ENCODE peak calls at places on chromosomes 7 and 10, in seven cellular contexts. T is psoas muscle, C is activated T-helper 1 cell treated with Interleukin-2 at 50 U/mL for 16 hours, J is GM23248, Y is GM04503, L is AG20443, I is ovary. A is an unnamed sample.

GRCh38 chr7:35036361-35037171 is 719 bp downstream of the DPY19L1 start:
- DNase-seq in T (peak), C (peak), J (peak), Y (peak), L (peak), I (peak), A (peak)

GRCh38 chr10:95798307-95798850 is 42.4 kb downstream of the ENTPD1 start:
- DNase-seq in T (no peak), C (no peak), J (no peak), Y (no peak), L (no peak), I (no peak), A (no peak)

GRCh38 chr7:101017099-101017777 is 2.6 kb upstream of the MUC17 start:
- DNase-seq in T (peak), C (peak), J (peak), Y (peak), L (peak), I (peak), A (peak)

GRCh38 chr10:85995791-85996190 is 370.8 kb downstream of the GRID1 start:
- DNase-seq in T (no peak), C (no peak), J (peak), Y (no peak), L (no peak), I (no peak), A (peak)

GRCh38 chr10:101760510-101760909 is 15.4 kb downstream of the FGF8 start:
- DNase-seq in T (no peak), C (no peak), J (no peak), Y (no peak), L (peak), I (no peak), A (no peak)

GRCh38 chr10:293636-294035 is 158.4 kb downstream of the ZMYND11 start:
- DNase-seq in T (no peak), C (no peak), J (no peak), Y (no peak), L (no peak), I (no peak), A (peak)

GRCh38 chr10:98369801-98370200 is 45.2 kb downstream of the PYROXD2 start:
- DNase-seq in T (no peak), C (no peak), J (no peak), Y (no peak), L (no peak), I (no peak), A (no peak)

GRCh38 chr7:1619152-1620079 is 49.6 kb upstream of the PSMG3 start:
- DNase-seq in T (no peak), C (no peak), J (no peak), Y (no peak), L (no peak), I (no peak), A (no peak)

GRCh38 chr7:134778941-134779740 is at the start of gene CALD1:
- DNase-seq in T (peak), C (no peak), J (peak), Y (peak), L (peak), I (peak), A (peak)

GRCh38 chr10:96244354-96244753 is 27.0 kb downstream of the BLNK start:
- DNase-seq in T (no peak), C (no peak), J (no peak), Y (no peak), L (no peak), I (no peak), A (no peak)

GRCh38 chr10:81978238-81978637 is 103.2 kb downstream of the NRG3 start:
- DNase-seq in T (no peak), C (no peak), J (peak), Y (no peak), L (no peak), I (no peak), A (peak)

GRCh38 chr10:74213571-74214162 is 62.6 kb downstream of the ADK start:
- DNase-seq in T (peak), C (no peak), J (peak), Y (no peak), L (peak), I (no peak), A (peak)

GRCh38 chr10:44577533-44577932 is 192.6 kb upstream of the CXCL12 start:
- DNase-seq in T (no peak), C (no peak), J (no peak), Y (no peak), L (no peak), I (no peak), A (no peak)

GRCh38 chr10:33252794-33253203 is 81.7 kb downstream of the NRP1 start:
- DNase-seq in T (no peak), C (no peak), J (peak), Y (no peak), L (peak), I (no peak), A (peak)

GRCh38 chr10:86757110-86757790 is 831 bp downstream of the BMPR1A start:
- DNase-seq in T (no peak), C (no peak), J (peak), Y (no peak), L (peak), I (peak), A (peak)

GRCh38 chr7:32206987-32207386 is 136.8 kb upstream of the PDE1C start:
- DNase-seq in T (no peak), C (no peak), J (peak), Y (no peak), L (peak), I (no peak), A (peak)

GRCh38 chr10:128071417-128071782 is 54.8 kb downstream of the MKI67 start:
- DNase-seq in T (no peak), C (no peak), J (no peak), Y (no peak), L (no peak), I (no peak), A (no peak)

GRCh38 chr7:141748401-141748800 is 10.2 kb downstream of the SSBP1 start:
- DNase-seq in T (no peak), C (no peak), J (no peak), Y (no peak), L (no peak), I (no peak), A (peak)

GRCh38 chr7:55158541-55158940 is 139.7 kb downstream of the EGFR start:
- DNase-seq in T (no peak), C (no peak), J (peak), Y (no peak), L (peak), I (no peak), A (peak)

GRCh38 chr7:4149236-4149635 is 532.9 kb upstream of the FOXK1 start:
- DNase-seq in T (no peak), C (no peak), J (no peak), Y (no peak), L (no peak), I (no peak), A (no peak)

GRCh38 chr7:75642810-75643486 is 95.8 kb downstream of the HIP1 start:
- DNase-seq in T (peak), C (peak), J (peak), Y (no peak), L (peak), I (no peak), A (peak)

GRCh38 chr10:16991011-16991410 is 138.6 kb downstream of the CUBN start:
- DNase-seq in T (no peak), C (no peak), J (no peak), Y (no peak), L (no peak), I (no peak), A (no peak)

GRCh38 chr10:124222298-124223000 is 129.1 kb upstream of the CHST15 start:
- DNase-seq in T (no peak), C (no peak), J (no peak), Y (no peak), L (no peak), I (peak), A (peak)

GRCh38 chr7:74272305-74273038 is 16.7 kb upstream of the CLIP2 start:
- DNase-seq in T (peak), C (no peak), J (peak), Y (peak), L (peak), I (peak), A (peak)

GRCh38 chr7:92955081-92955480 is 118.7 kb upstream of the CDK6 start:
- DNase-seq in T (no peak), C (no peak), J (no peak), Y (no peak), L (no peak), I (no peak), A (no peak)

GRCh38 chr10:69468771-69469129 is 17.5 kb downstream of the TSPAN15 start:
- DNase-seq in T (no peak), C (no peak), J (no peak), Y (no peak), L (no peak), I (no peak), A (peak)

GRCh38 chr7:119720541-119720940 is 552.4 kb upstream of the KCND2 start:
- DNase-seq in T (no peak), C (no peak), J (peak), Y (peak), L (peak), I (no peak), A (peak)

GRCh38 chr10:33335800-33336605 is 1.5 kb upstream of the NRP1 start:
- DNase-seq in T (peak), C (no peak), J (peak), Y (no peak), L (peak), I (peak), A (peak)

GRCh38 chr7:34107306-34107705 is 202.0 kb downstream of the BMPER start:
- DNase-seq in T (no peak), C (no peak), J (peak), Y (peak), L (peak), I (no peak), A (peak)